ENCODE peak calls at places on chromosomes 5 and 9, in eight cellular contexts. S is CD8-positive, alpha-beta T cell; V is GM03348; H is stimulated activated CD4-positive, alpha-beta T cell treated with anti-CD3 and anti-CD28 coated beads, TNF-alpha, amount 100 ng/mL, for 1 hour; F is LHCN-M2; X is NCI-H1417 treated with DMSO at 0.1 percent for 48 hours; Q is EH; Z is NCI-H1436. G is an unnamed sample.

GRCh38 chr5:174436805-174437204 is 287.6 kb upstream of the MSX2 start:
- DNase-seq in S (no peak), F (no peak), H (no peak), Q (no peak), V (no peak), Z (no peak), X (no peak), G (no peak)

GRCh38 chr5:179609834-179610108 is 13.7 kb downstream of the HNRNPH1 start:
- DNase-seq in Z (no peak), S (no peak), F (no peak), X (no peak), V (no peak), H (no peak), Q (no peak), G (no peak)

GRCh38 chr9:70412678-70413426 is 1.6 kb downstream of the KLF9 start:
- DNase-seq in X (no peak), S (peak), F (peak), Z (peak), V (peak), Q (peak), H (no peak), G (peak)

GRCh38 chr9:124078641-124079040 is 67.1 kb downstream of the LHX2 start:
- DNase-seq in Q (peak), Z (no peak), H (no peak), F (peak), X (no peak), S (no peak), V (peak), G (peak)

GRCh38 chr9:121296213-121297127 is 28.5 kb downstream of the GSN start:
- DNase-seq in F (no peak), X (no peak), V (no peak), S (no peak), H (no peak), Z (no peak), Q (no peak), G (no peak)

GRCh38 chr9:100479820-100480219 is 6.9 kb downstream of the TMEFF1 start:
- DNase-seq in H (no peak), V (no peak), F (no peak), X (no peak), Q (no peak), Z (no peak), S (no peak), G (no peak)

GRCh38 chr9:91758491-91758981 is 191.5 kb downstream of the ROR2 start:
- DNase-seq in Q (peak), H (no peak), X (no peak), S (no peak), V (peak), F (peak), Z (no peak), G (peak)

GRCh38 chr5:2872676-2873075 is 121.2 kb upstream of the IRX2 start:
- DNase-seq in H (no peak), Z (no peak), Q (no peak), V (no peak), S (no peak), F (no peak), X (no peak), G (no peak)

GRCh38 chr9:135702002-135702721 is at the start of gene KCNT1:
- DNase-seq in H (no peak), X (no peak), F (peak), Z (peak), Q (peak), S (peak), V (peak), G (peak)

GRCh38 chr5:91150636-91151035 is 232.5 kb downstream of the ARRDC3 start:
- DNase-seq in Q (no peak), Z (no peak), F (no peak), S (no peak), V (no peak), H (no peak), X (no peak), G (no peak)

GRCh38 chr5:172458956-172459355 is 4.6 kb upstream of the SH3PXD2B start:
- DNase-seq in X (no peak), S (no peak), Z (no peak), Q (no peak), H (no peak), F (peak), V (no peak), G (no peak)

GRCh38 chr9:127567119-127567897 is 44.8 kb upstream of the STXBP1 start:
- DNase-seq in H (no peak), X (no peak), V (peak), F (peak), S (no peak), Q (peak), Z (no peak), G (peak)

GRCh38 chr9:130172161-130172857 is at the start of gene NCS1:
- DNase-seq in X (no peak), H (peak), Z (peak), V (peak), Q (peak), S (peak), F (peak), G (peak)

GRCh38 chr5:143679777-143680176 is 132.2 kb upstream of the HMHB1 start:
- DNase-seq in Z (no peak), S (no peak), X (no peak), V (peak), H (no peak), Q (peak), F (peak), G (peak)

GRCh38 chr9:134358026-134358967 is 32.0 kb downstream of the RXRA start:
- DNase-seq in V (peak), S (no peak), X (no peak), H (no peak), Q (peak), Z (peak), F (no peak), G (no peak)

GRCh38 chr5:132495063-132495671 is 4.6 kb upstream of the IRF1 start:
- DNase-seq in H (no peak), Q (no peak), X (no peak), S (peak), V (no peak), Z (no peak), F (no peak), G (no peak)

GRCh38 chr9:98370976-98371315 is 115.5 kb upstream of the TBC1D2 start:
- DNase-seq in V (no peak), S (no peak), X (no peak), Q (no peak), H (no peak), F (no peak), Z (no peak), G (peak)

GRCh38 chr5:133877351-133878235 is 90.8 kb downstream of the C5orf15 start:
- DNase-seq in S (no peak), Q (no peak), V (no peak), F (no peak), H (no peak), X (no peak), Z (no peak), G (no peak)

GRCh38 chr5:35229076-35230042 is 928 bp downstream of the PRLR start:
- DNase-seq in V (peak), Z (no peak), S (no peak), Q (no peak), H (no peak), X (no peak), F (no peak), G (peak)

GRCh38 chr9:115022760-115023434 is 92.5 kb upstream of the TNFSF8 start:
- DNase-seq in F (peak), X (no peak), Q (peak), Z (no peak), V (peak), S (no peak), H (no peak), G (peak)

GRCh38 chr9:7154003-7154619 is 396.3 kb downstream of the KDM4C start:
- DNase-seq in Z (no peak), H (no peak), Q (no peak), S (no peak), V (no peak), X (no peak), F (no peak), G (no peak)

GRCh38 chr5:157212307-157212706 is 31.7 kb downstream of the ITK start:
- DNase-seq in F (no peak), X (no peak), Z (no peak), S (no peak), V (no peak), Q (no peak), H (no peak), G (no peak)

GRCh38 chr5:1948111-1948510 is 65.4 kb upstream of the IRX4 start:
- DNase-seq in V (no peak), Z (peak), Q (no peak), F (no peak), S (no peak), X (no peak), H (no peak), G (no peak)

GRCh38 chr9:90086076-90086475 is 481.3 kb downstream of the GADD45G start:
- DNase-seq in F (no peak), V (no peak), X (no peak), Q (no peak), S (no peak), H (no peak), Z (no peak), G (no peak)

GRCh38 chr5:176955895-176956294 is 50.7 kb downstream of the UIMC1 start:
- DNase-seq in V (peak), H (no peak), X (no peak), F (peak), Q (no peak), Z (no peak), S (no peak), G (peak)

GRCh38 chr9:19445452-19445851 is 36.6 kb downstream of the ACER2 start:
- DNase-seq in F (no peak), Q (peak), H (no peak), V (no peak), Z (no peak), S (no peak), X (no peak), G (no peak)

GRCh38 chr5:956941-957729 is 51.5 kb upstream of the NKD2 start:
- DNase-seq in Q (peak), H (no peak), Z (no peak), V (peak), S (no peak), X (no peak), F (peak), G (peak)

GRCh38 chr9:11893331-11893730 is 799.9 kb upstream of the TYRP1 start:
- DNase-seq in S (no peak), H (no peak), Q (no peak), V (peak), X (no peak), Z (no peak), F (no peak), G (no peak)

GRCh38 chr9:104881991-104882555 is 45.9 kb downstream of the ABCA1 start:
- DNase-seq in V (no peak), H (no peak), S (no peak), Q (no peak), X (no peak), F (no peak), Z (no peak), G (no peak)

GRCh38 chr9:70696694-70697335 is 282.4 kb upstream of the KLF9 start:
- DNase-seq in X (no peak), H (no peak), F (no peak), V (no peak), Q (no peak), S (no peak), Z (no peak), G (no peak)

GRCh38 chr9:81592890-81593271 is 96.5 kb downstream of the TLE1 start:
- DNase-seq in V (no peak), H (no peak), S (no peak), Z (no peak), F (no peak), Q (no peak), X (no peak), G (no peak)

GRCh38 chr5:72379936-72380335 is 59.8 kb downstream of the PTCD2 start:
- DNase-seq in S (no peak), V (no peak), Z (no peak), Q (peak), H (no peak), F (peak), X (no peak), G (no peak)